ENCODE peak calls at places on chromosomes 1 and 21, in eight cellular contexts. I is esophagus squamous epithelium; P is fibroblast of lung; K is psoas muscle; U is CD4-positive, alpha-beta memory T cell; M is osteoblast; Q is cardiac muscle cell; D is left ventricle myocardium inferior. Z is an unnamed sample.
A peak's percentile ranks its signal among the peaks of the same experiment; 100 is the strongest.

GRCh38 chr1:220775238-220775853 is 11.4 kb upstream of the MTARC1 start:
- DNase-seq in I (no peak), Q (peak; percentile 37), D (no peak), M (no peak), K (no peak), P (peak; percentile 38), U (no peak), Z (peak; percentile 68)

GRCh38 chr1:85576256-85576641 is 4.3 kb upstream of the CCN1 start:
- DNase-seq in M (no peak), P (no peak), I (no peak), K (no peak), D (no peak), Q (no peak), U (no peak), Z (no peak)

GRCh38 chr1:225713281-225713680 is 60.4 kb upstream of the ENAH start:
- DNase-seq in M (no peak), Q (peak; percentile 50), P (no peak), D (no peak), I (no peak), U (no peak), K (no peak), Z (no peak)

GRCh38 chr1:7070389-7071029 is 285.3 kb downstream of the CAMTA1 start:
- DNase-seq in K (peak; percentile 73), D (peak; percentile 51), U (peak; percentile 31), M (peak; percentile 96), Q (peak; percentile 80), P (peak; percentile 72), I (no peak), Z (peak; percentile 66)

GRCh38 chr1:239550178-239550577 is 163.8 kb downstream of the CHRM3 start:
- DNase-seq in K (no peak), Q (no peak), D (no peak), U (no peak), I (no peak), M (no peak), P (no peak), Z (no peak)

GRCh38 chr21:25733859-25734653 is 648 bp downstream of the ATP5PF start:
- DNase-seq in P (peak; percentile 39), M (peak; percentile 50), U (peak; percentile 16), D (no peak), K (no peak), Q (peak; percentile 27), I (no peak), Z (peak; percentile 74)

GRCh38 chr21:46079357-46080170 is 18.3 kb upstream of the COL6A2 start:
- DNase-seq in I (no peak), P (peak; percentile 65), Q (peak; percentile 78), U (no peak), K (peak; percentile 54), D (no peak), M (peak; percentile 98), Z (no peak)

GRCh38 chr21:45948576-45949141 is 32.9 kb upstream of the COL6A1 start:
- DNase-seq in M (peak; percentile 90), K (no peak), P (no peak), I (no peak), D (no peak), U (no peak), Q (no peak), Z (peak; percentile 57)

GRCh38 chr1:240854367-240854766 is 242.4 kb upstream of the GREM2 start:
- DNase-seq in P (no peak), I (no peak), M (peak; percentile 69), U (no peak), K (no peak), D (no peak), Q (peak; percentile 11), Z (no peak)

GRCh38 chr1:150973258-150973825 is 1.3 kb downstream of the CERS2 start:
- DNase-seq in Q (no peak), I (no peak), M (peak; percentile 93), D (peak; percentile 23), K (no peak), U (no peak), P (no peak), Z (no peak)

GRCh38 chr1:205396972-205397616 is 24.8 kb downstream of the LEMD1 start:
- DNase-seq in D (no peak), U (peak; percentile 38), Q (peak; percentile 75), P (peak; percentile 49), K (no peak), M (no peak), I (no peak), Z (no peak)

GRCh38 chr1:193270996-193271395 is 84.6 kb upstream of the B3GALT2 start:
- DNase-seq in I (no peak), Q (peak; percentile 46), U (no peak), K (no peak), M (no peak), D (no peak), P (peak; percentile 53), Z (no peak)

GRCh38 chr1:28326505-28326904 is 2.3 kb upstream of the MED18 start:
- DNase-seq in D (no peak), P (no peak), U (no peak), Q (no peak), I (no peak), M (no peak), K (no peak), Z (no peak)

GRCh38 chr21:37658994-37659458 is 257.2 kb downstream of the KCNJ6 start:
- DNase-seq in I (no peak), D (no peak), K (no peak), Q (peak; percentile 49), M (peak; percentile 96), P (peak; percentile 75), U (no peak), Z (no peak)

GRCh38 chr1:228307218-228308023 is 99.2 kb downstream of the TRIM11 start:
- DNase-seq in D (peak; percentile 14), U (no peak), M (no peak), K (peak; percentile 59), Q (no peak), P (no peak), I (no peak), Z (no peak)

GRCh38 chr1:54894271-54894670 is 7.3 kb upstream of the DHCR24 start:
- DNase-seq in D (no peak), P (no peak), Q (no peak), M (no peak), I (no peak), U (no peak), K (no peak), Z (no peak)

GRCh38 chr1:24934300-24935195 is 4.5 kb upstream of the RUNX3 start:
- DNase-seq in M (peak; percentile 90), D (no peak), Q (no peak), I (no peak), P (no peak), K (peak; percentile 7), U (no peak), Z (no peak)

GRCh38 chr1:116356067-116356466 is 17.0 kb upstream of the ATP1A1 start:
- DNase-seq in K (no peak), I (no peak), D (no peak), U (no peak), M (no peak), Q (no peak), P (no peak), Z (no peak)

GRCh38 chr1:3011127-3011526 is 10.1 kb upstream of the ACTRT2 start:
- DNase-seq in U (no peak), P (no peak), K (no peak), M (peak; percentile 39), I (no peak), Q (no peak), D (peak; percentile 2), Z (peak; percentile 6)

GRCh38 chr1:12477301-12477700 is 140.7 kb downstream of the DHRS3 start:
- DNase-seq in Q (no peak), K (no peak), P (no peak), I (no peak), U (no peak), D (no peak), M (no peak), Z (no peak)
- H3K4me1 ChIP-seq in Q (peaks cover 30% of the 10 kb centered on the region), K (peaks cover 95% of the 10 kb centered on the region), P (peaks cover 38% of the 10 kb centered on the region), I (peaks cover 70% of the 10 kb centered on the region), U (peaks cover 100% of the 10 kb centered on the region), D (peaks cover 100% of the 10 kb centered on the region), M (peaks cover 56% of the 10 kb centered on the region), Z (peaks cover 53% of the 10 kb centered on the region)

DNA sequence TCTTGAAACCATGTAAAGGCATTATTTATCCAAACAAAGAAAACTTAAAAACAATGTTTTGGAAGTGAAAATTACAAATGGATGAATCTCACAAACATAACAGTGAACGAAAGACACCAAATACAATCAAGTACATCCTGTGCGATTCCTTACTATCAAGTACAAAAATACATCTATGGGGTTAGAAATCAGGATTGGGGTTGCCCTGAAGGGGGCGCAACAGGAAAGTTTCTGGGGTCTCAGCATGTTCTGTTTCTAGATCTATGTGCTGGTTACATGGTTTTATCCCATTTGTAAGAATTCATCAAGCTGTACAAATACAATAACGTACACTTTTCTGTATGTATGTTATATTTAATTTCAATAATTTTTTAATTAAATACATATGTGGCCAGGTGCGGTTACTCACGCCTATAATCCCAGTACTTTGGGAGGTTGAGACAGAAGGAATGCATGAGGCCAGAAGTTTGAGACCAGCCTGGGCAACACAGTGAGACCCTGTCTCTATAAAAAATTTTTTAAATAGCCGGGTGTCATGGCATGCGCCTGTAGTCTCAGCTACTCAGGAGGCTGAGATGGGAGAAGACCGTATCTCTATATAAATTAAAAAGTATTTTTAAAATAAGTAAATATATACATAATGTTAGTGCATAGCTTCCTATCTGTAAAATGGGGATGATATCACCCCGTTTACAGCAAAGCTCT is 121.5 kb upstream of the SOD1 start:
- DNase-seq in U (no peak), P (no peak), K (no peak), D (no peak), I (no peak), Q (no peak), M (no peak), Z (no peak)
- H3K27ac ChIP-seq in U (no peak overlapping the region), P (no peak overlapping the region), K (no peak overlapping the region), D (no peak overlapping the region), I (no peak overlapping the region), Q (peak overlapping the region; percentile 54), M (no peak overlapping the region), Z (no peak overlapping the region)

GRCh38 chr1:87056974-87057373 is 142.5 kb downstream of the HS2ST1 start:
- DNase-seq in I (no peak), K (no peak), Q (no peak), P (no peak), D (no peak), U (no peak), M (no peak), Z (no peak)

GRCh38 chr1:87052986-87053385 is 138.6 kb downstream of the HS2ST1 start:
- DNase-seq in Q (no peak), P (no peak), I (no peak), K (no peak), M (no peak), U (no peak), D (no peak), Z (no peak)

GRCh38 chr1:87048237-87048636 is 133.8 kb downstream of the HS2ST1 start:
- DNase-seq in Q (no peak), P (no peak), U (no peak), M (no peak), K (no peak), D (no peak), I (no peak), Z (no peak)

GRCh38 chr1:87051965-87052364 is 137.5 kb downstream of the HS2ST1 start:
- DNase-seq in M (no peak), D (no peak), K (no peak), P (no peak), Q (no peak), I (no peak), U (no peak), Z (no peak)

GRCh38 chr1:87052400-87052799 is 138.0 kb downstream of the HS2ST1 start:
- DNase-seq in D (no peak), U (no peak), K (no peak), P (no peak), M (no peak), Q (no peak), I (no peak), Z (no peak)
- H3K4me1 ChIP-seq in D (peaks cover 4% of the 10 kb centered on the region), U (no peaks in the 10 kb centered on the region), K (no peaks in the 10 kb centered on the region), P (no peaks in the 10 kb centered on the region), M (no peaks in the 10 kb centered on the region), Q (peaks cover 15% of the 10 kb centered on the region), I (no peaks in the 10 kb centered on the region), Z (no peaks in the 10 kb centered on the region)

GRCh38 chr1:182293119-182293589 is 98.4 kb downstream of the GLUL start:
- DNase-seq in D (no peak), U (no peak), I (no peak), P (no peak), M (no peak), K (peak; percentile 59), Q (no peak), Z (no peak)
- H3K27ac ChIP-seq in D (peak overlapping the region; percentile 48), U (no peak overlapping the region), I (no peak overlapping the region), P (no peak overlapping the region), M (no peak overlapping the region), K (peak overlapping the region; percentile 79), Q (no peak overlapping the region), Z (no peak overlapping the region)